ENCODE peak calls at places on chromosomes 3 and 15, in seven cellular contexts. One of them, this sample, is unnamed.
A peak's percentile ranks its signal among the peaks of the same experiment; 100 is the strongest.

GRCh38 chr15:33795076-33795475 is 173.2 kb upstream of the CHRM5 start:
- DNase-seq in left lung: no peak
- DNase-seq in aorta: no peak
- DNase-seq in stomach: no peak
- DNase-seq in suprapubic skin: no peak
- DNase-seq in IMR-90: no peak
- DNase-seq in cardiac muscle cell: no peak
- DNase-seq in this sample: no peak

GRCh38 chr3:66431494-66431893 is 69.3 kb downstream of the LRIG1 start:
- DNase-seq in left lung: no peak
- DNase-seq in aorta: no peak
- DNase-seq in stomach: no peak
- DNase-seq in suprapubic skin: no peak
- DNase-seq in IMR-90: peak; percentile 95
- DNase-seq in cardiac muscle cell: no peak
- DNase-seq in this sample: no peak

GRCh38 chr3:27504749-27505148 is 20.6 kb upstream of the SLC4A7 start:
- DNase-seq in left lung: no peak
- DNase-seq in aorta: no peak
- DNase-seq in stomach: no peak
- DNase-seq in suprapubic skin: no peak
- DNase-seq in IMR-90: no peak
- DNase-seq in cardiac muscle cell: no peak
- DNase-seq in this sample: no peak

GRCh38 chr3:188571531-188572115 is 417.7 kb downstream of the LPP start:
- DNase-seq in left lung: no peak
- DNase-seq in aorta: no peak
- DNase-seq in stomach: no peak
- DNase-seq in suprapubic skin: no peak
- DNase-seq in IMR-90: no peak
- DNase-seq in cardiac muscle cell: no peak
- DNase-seq in this sample: no peak

GRCh38 chr3:25849641-25850040 is 59.8 kb downstream of the OXSM start:
- DNase-seq in left lung: no peak
- DNase-seq in aorta: no peak
- DNase-seq in stomach: no peak
- DNase-seq in suprapubic skin: no peak
- DNase-seq in IMR-90: peak; percentile 57
- DNase-seq in cardiac muscle cell: no peak
- DNase-seq in this sample: no peak

GRCh38 chr3:100136921-100137320 is 22.6 kb upstream of the FILIP1L start:
- DNase-seq in left lung: no peak
- DNase-seq in aorta: no peak
- DNase-seq in stomach: no peak
- DNase-seq in suprapubic skin: no peak
- DNase-seq in IMR-90: peak; percentile 38
- DNase-seq in cardiac muscle cell: no peak
- DNase-seq in this sample: no peak

GRCh38 chr3:178223876-178224275 is 312.4 kb upstream of the KCNMB2 start:
- DNase-seq in left lung: no peak
- DNase-seq in aorta: no peak
- DNase-seq in stomach: no peak
- DNase-seq in suprapubic skin: no peak
- DNase-seq in IMR-90: peak; percentile 41
- DNase-seq in cardiac muscle cell: no peak
- DNase-seq in this sample: no peak

GRCh38 chr3:128322030-128323022 is 144.4 kb downstream of the DNAJB8 start:
- DNase-seq in left lung: no peak
- DNase-seq in aorta: peak; percentile 63
- DNase-seq in stomach: peak; percentile 57
- DNase-seq in suprapubic skin: no peak
- DNase-seq in IMR-90: peak; percentile 46
- DNase-seq in cardiac muscle cell: peak; percentile 60
- DNase-seq in this sample: peak; percentile 60

GRCh38 chr3:28856796-28857195 is 424.1 kb upstream of the RBMS3 start:
- DNase-seq in left lung: no peak
- DNase-seq in aorta: no peak
- DNase-seq in stomach: no peak
- DNase-seq in suprapubic skin: no peak
- DNase-seq in IMR-90: peak; percentile 22
- DNase-seq in cardiac muscle cell: no peak
- DNase-seq in this sample: no peak

GRCh38 chr3:15051531-15051930 is 13.6 kb downstream of the MRPS25 start:
- DNase-seq in left lung: no peak
- DNase-seq in aorta: no peak
- DNase-seq in stomach: peak; percentile 59
- DNase-seq in suprapubic skin: no peak
- DNase-seq in IMR-90: peak; percentile 20
- DNase-seq in cardiac muscle cell: peak; percentile 62
- DNase-seq in this sample: peak; percentile 67

GRCh38 chr3:133117342-133117741 is 79.2 kb downstream of the TMEM108 start:
- DNase-seq in left lung: no peak
- DNase-seq in aorta: no peak
- DNase-seq in stomach: no peak
- DNase-seq in suprapubic skin: no peak
- DNase-seq in IMR-90: no peak
- DNase-seq in cardiac muscle cell: no peak
- DNase-seq in this sample: no peak

GRCh38 chr15:99565031-99565280 is 828 bp upstream of the MEF2A start:
- DNase-seq in left lung: no peak
- DNase-seq in aorta: no peak
- DNase-seq in stomach: no peak
- DNase-seq in suprapubic skin: peak; percentile 88
- DNase-seq in IMR-90: no peak
- DNase-seq in cardiac muscle cell: no peak
- DNase-seq in this sample: no peak

GRCh38 chr3:6421666-6422065 is 439.2 kb upstream of the GRM7 start:
- DNase-seq in left lung: no peak
- DNase-seq in aorta: no peak
- DNase-seq in stomach: no peak
- DNase-seq in suprapubic skin: no peak
- DNase-seq in IMR-90: no peak
- DNase-seq in cardiac muscle cell: no peak
- DNase-seq in this sample: no peak

GRCh38 chr3:99542771-99543518 is 95.4 kb upstream of the COL8A1 start:
- DNase-seq in left lung: no peak
- DNase-seq in aorta: no peak
- DNase-seq in stomach: no peak
- DNase-seq in suprapubic skin: no peak
- DNase-seq in IMR-90: no peak
- DNase-seq in cardiac muscle cell: no peak
- DNase-seq in this sample: no peak

GRCh38 chr15:41487802-41488201 is 5.9 kb upstream of the ITPKA start:
- DNase-seq in left lung: no peak
- DNase-seq in aorta: no peak
- DNase-seq in stomach: no peak
- DNase-seq in suprapubic skin: no peak
- DNase-seq in IMR-90: peak; percentile 21
- DNase-seq in cardiac muscle cell: no peak
- DNase-seq in this sample: no peak

GRCh38 chr3:159894386-159894785 is 94.2 kb upstream of the IL12A start:
- DNase-seq in left lung: no peak
- DNase-seq in aorta: no peak
- DNase-seq in stomach: no peak
- DNase-seq in suprapubic skin: no peak
- DNase-seq in IMR-90: no peak
- DNase-seq in cardiac muscle cell: no peak
- DNase-seq in this sample: no peak

GRCh38 chr3:104165866-104166265 is 1200.8 kb upstream of the ALCAM start:
- DNase-seq in left lung: no peak
- DNase-seq in aorta: no peak
- DNase-seq in stomach: no peak
- DNase-seq in suprapubic skin: no peak
- DNase-seq in IMR-90: no peak
- DNase-seq in cardiac muscle cell: no peak
- DNase-seq in this sample: no peak

GRCh38 chr15:52735231-52736089 is 54.7 kb downstream of the ONECUT1 start:
- DNase-seq in left lung: no peak
- DNase-seq in aorta: no peak
- DNase-seq in stomach: peak; percentile 63
- DNase-seq in suprapubic skin: no peak
- DNase-seq in IMR-90: peak; percentile 71
- DNase-seq in cardiac muscle cell: peak; percentile 86
- DNase-seq in this sample: no peak

GRCh38 chr3:122123885-122124284 is 59.6 kb upstream of the CASR start:
- DNase-seq in left lung: no peak
- DNase-seq in aorta: no peak
- DNase-seq in stomach: no peak
- DNase-seq in suprapubic skin: no peak
- DNase-seq in IMR-90: no peak
- DNase-seq in cardiac muscle cell: no peak
- DNase-seq in this sample: no peak

GRCh38 chr3:186551387-186551786 is 7.2 kb upstream of the CRYGS start:
- DNase-seq in left lung: no peak
- DNase-seq in aorta: no peak
- DNase-seq in stomach: no peak
- DNase-seq in suprapubic skin: no peak
- DNase-seq in IMR-90: no peak
- DNase-seq in cardiac muscle cell: no peak
- DNase-seq in this sample: no peak

GRCh38 chr15:75639191-75639708 is 774 bp downstream of the IMP3 start:
- DNase-seq in left lung: no peak
- DNase-seq in aorta: no peak
- DNase-seq in stomach: no peak
- DNase-seq in suprapubic skin: no peak
- DNase-seq in IMR-90: no peak
- DNase-seq in cardiac muscle cell: no peak
- DNase-seq in this sample: no peak

GRCh38 chr3:135621184-135621931 is 344.2 kb upstream of the PPP2R3A start:
- DNase-seq in left lung: no peak
- DNase-seq in aorta: no peak
- DNase-seq in stomach: no peak
- DNase-seq in suprapubic skin: no peak
- DNase-seq in IMR-90: no peak
- DNase-seq in cardiac muscle cell: no peak
- DNase-seq in this sample: no peak

GRCh38 chr15:71572452-71573053 is 237.8 kb upstream of the NR2E3 start:
- DNase-seq in left lung: peak; percentile 44
- DNase-seq in aorta: no peak
- DNase-seq in stomach: peak; percentile 76
- DNase-seq in suprapubic skin: no peak
- DNase-seq in IMR-90: no peak
- DNase-seq in cardiac muscle cell: no peak
- DNase-seq in this sample: no peak

GRCh38 chr3:41681479-41681878 is 280.4 kb downstream of the ULK4 start:
- DNase-seq in left lung: no peak
- DNase-seq in aorta: no peak
- DNase-seq in stomach: no peak
- DNase-seq in suprapubic skin: no peak
- DNase-seq in IMR-90: peak; percentile 92
- DNase-seq in cardiac muscle cell: peak; percentile 34
- DNase-seq in this sample: no peak

GRCh38 chr15:89096664-89097063 is 8.4 kb downstream of the ABHD2 start:
- DNase-seq in left lung: no peak
- DNase-seq in aorta: no peak
- DNase-seq in stomach: peak; percentile 43
- DNase-seq in suprapubic skin: no peak
- DNase-seq in IMR-90: peak; percentile 68
- DNase-seq in cardiac muscle cell: no peak
- DNase-seq in this sample: peak; percentile 77
- H3K4me1 ChIP-seq in left lung: peaks cover 20% of the 10 kb centered on the region
- H3K4me1 ChIP-seq in aorta: peaks cover 7% of the 10 kb centered on the region
- H3K4me1 ChIP-seq in stomach: peaks cover 72% of the 10 kb centered on the region
- H3K4me1 ChIP-seq in suprapubic skin: peaks cover 81% of the 10 kb centered on the region
- H3K4me1 ChIP-seq in IMR-90: peaks cover 26% of the 10 kb centered on the region
- H3K4me1 ChIP-seq in cardiac muscle cell: peaks cover 31% of the 10 kb centered on the region
- H3K4me1 ChIP-seq in this sample: no peaks in the 10 kb centered on the region

GRCh38 chr3:196050597-196050996 is 31.3 kb downstream of the TFRC start:
- DNase-seq in left lung: no peak
- DNase-seq in aorta: no peak
- DNase-seq in stomach: no peak
- DNase-seq in suprapubic skin: no peak
- DNase-seq in IMR-90: no peak
- DNase-seq in cardiac muscle cell: no peak
- DNase-seq in this sample: no peak

GRCh38 chr3:196048922-196049566 is 32.8 kb downstream of the TFRC start:
- DNase-seq in left lung: no peak
- DNase-seq in aorta: no peak
- DNase-seq in stomach: no peak
- DNase-seq in suprapubic skin: no peak
- DNase-seq in IMR-90: no peak
- DNase-seq in cardiac muscle cell: no peak
- DNase-seq in this sample: no peak

GRCh38 chr3:196047391-196048030 is 34.4 kb downstream of the TFRC start:
- DNase-seq in left lung: no peak
- DNase-seq in aorta: no peak
- DNase-seq in stomach: no peak
- DNase-seq in suprapubic skin: no peak
- DNase-seq in IMR-90: no peak
- DNase-seq in cardiac muscle cell: no peak
- DNase-seq in this sample: no peak

GRCh38 chr3:196051336-196052076 is 30.4 kb downstream of the TFRC start:
- DNase-seq in left lung: no peak
- DNase-seq in aorta: no peak
- DNase-seq in stomach: no peak
- DNase-seq in suprapubic skin: no peak
- DNase-seq in IMR-90: no peak
- DNase-seq in cardiac muscle cell: no peak
- DNase-seq in this sample: no peak

DNA sequence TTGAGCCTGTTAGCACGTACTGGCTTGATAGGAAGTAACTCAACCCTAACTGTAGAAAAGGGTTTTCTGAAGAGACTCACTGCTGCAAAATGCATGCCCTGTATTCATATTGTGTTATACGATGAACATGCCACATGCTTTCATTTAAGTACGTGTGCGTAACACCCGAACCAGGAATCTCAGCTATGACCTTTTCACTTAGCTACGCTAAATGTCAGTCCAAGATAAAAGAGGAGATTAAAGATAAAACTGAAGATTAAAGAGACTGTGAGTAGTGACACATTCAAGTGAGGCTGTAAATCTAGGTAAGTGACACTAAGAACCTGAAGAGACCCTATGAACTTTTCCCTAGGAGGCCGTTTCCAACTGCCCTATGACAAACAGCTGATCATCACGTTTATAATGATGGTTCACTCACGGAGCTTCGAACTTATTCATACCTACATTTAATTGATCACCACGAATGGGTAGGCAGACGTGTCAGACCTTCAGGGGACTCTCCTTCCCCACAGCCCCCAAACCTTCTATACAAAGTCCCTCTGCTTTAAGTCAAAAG is 32.2 kb downstream of the TFRC start:
- DNase-seq in left lung: no peak
- DNase-seq in aorta: no peak
- DNase-seq in stomach: no peak
- DNase-seq in suprapubic skin: no peak
- DNase-seq in IMR-90: no peak
- DNase-seq in cardiac muscle cell: no peak
- DNase-seq in this sample: no peak
- H3K36me3 ChIP-seq in left lung: peaks cover 6% of the 10 kb centered on the region
- H3K36me3 ChIP-seq in aorta: no peaks in the 10 kb centered on the region
- H3K36me3 ChIP-seq in stomach: peaks cover 66% of the 10 kb centered on the region
- H3K36me3 ChIP-seq in suprapubic skin: peaks cover 65% of the 10 kb centered on the region
- H3K36me3 ChIP-seq in IMR-90: peaks cover 35% of the 10 kb centered on the region
- H3K36me3 ChIP-seq in cardiac muscle cell: peaks cover 53% of the 10 kb centered on the region
- H3K36me3 ChIP-seq in this sample: peaks cover 10% of the 10 kb centered on the region

GRCh38 chr15:25685216-25685569 is 177.9 kb downstream of the ATP10A start:
- DNase-seq in left lung: no peak
- DNase-seq in aorta: no peak
- DNase-seq in stomach: no peak
- DNase-seq in suprapubic skin: no peak
- DNase-seq in IMR-90: no peak
- DNase-seq in cardiac muscle cell: no peak
- DNase-seq in this sample: no peak
- H3K9me3 ChIP-seq in left lung: no peaks in the 10 kb centered on the region
- H3K9me3 ChIP-seq in aorta: no peaks in the 10 kb centered on the region
- H3K9me3 ChIP-seq in stomach: peaks cover 5% of the 10 kb centered on the region
- H3K9me3 ChIP-seq in suprapubic skin: no peaks in the 10 kb centered on the region
- H3K9me3 ChIP-seq in IMR-90: no peaks in the 10 kb centered on the region
- H3K9me3 ChIP-seq in cardiac muscle cell: no peaks in the 10 kb centered on the region
- H3K9me3 ChIP-seq in this sample: no peaks in the 10 kb centered on the region

GRCh38 chr3:23877324-23877980 is 39.3 kb downstream of the NKIRAS1 start:
- DNase-seq in left lung: no peak
- DNase-seq in aorta: no peak
- DNase-seq in stomach: no peak
- DNase-seq in suprapubic skin: peak; percentile 75
- DNase-seq in IMR-90: peak; percentile 81
- DNase-seq in cardiac muscle cell: no peak
- DNase-seq in this sample: no peak
- H3K4me1 ChIP-seq in left lung: peaks cover 6% of the 10 kb centered on the region
- H3K4me1 ChIP-seq in aorta: no peaks in the 10 kb centered on the region
- H3K4me1 ChIP-seq in stomach: peaks cover 12% of the 10 kb centered on the region
- H3K4me1 ChIP-seq in suprapubic skin: peaks cover 36% of the 10 kb centered on the region
- H3K4me1 ChIP-seq in IMR-90: peaks cover 16% of the 10 kb centered on the region
- H3K4me1 ChIP-seq in cardiac muscle cell: peaks cover 4% of the 10 kb centered on the region
- H3K4me1 ChIP-seq in this sample: no peaks in the 10 kb centered on the region

This sample was measured in right lobe of liver.